ENCODE peak calls at places on chromosome 3, in six cellular contexts. U is body of pancreas, Q is fibroblast of mammary gland, A is A549, B is breast epithelium, C is fibroblast of pulmonary artery. Y is an unnamed sample.

GRCh38 chr3:169662215-169663070 is 1.1 kb downstream of the MECOM start:
- DNase-seq in U (peak), Q (peak), A (peak), B (no peak), C (peak), Y (peak)

GRCh38 chr3:64490180-64490579 is 197.6 kb downstream of the ADAMTS9 start:
- DNase-seq in U (no peak), Q (no peak), A (no peak), B (no peak), C (no peak), Y (no peak)

GRCh38 chr3:72436863-72437592 is 411.2 kb downstream of the SHQ1 start:
- DNase-seq in U (no peak), Q (no peak), A (no peak), B (no peak), C (no peak), Y (no peak)

GRCh38 chr3:119219069-119219468 is 21.6 kb downstream of the B4GALT4 start:
- DNase-seq in U (no peak), Q (no peak), A (no peak), B (no peak), C (peak), Y (no peak)

GRCh38 chr3:52792413-52792812 is 2.2 kb upstream of the ITIH3 start:
- DNase-seq in U (no peak), Q (no peak), A (no peak), B (no peak), C (no peak), Y (no peak)

GRCh38 chr3:109109574-109109973 is 8.4 kb downstream of the MORC1 start:
- DNase-seq in U (no peak), Q (no peak), A (no peak), B (no peak), C (no peak), Y (no peak)

GRCh38 chr3:168850109-168850508 is 754.4 kb upstream of the GOLIM4 start:
- DNase-seq in U (no peak), Q (no peak), A (no peak), B (no peak), C (no peak), Y (no peak)

GRCh38 chr3:42850263-42850662 is 25.4 kb downstream of the CYP8B1 start:
- DNase-seq in U (no peak), Q (no peak), A (no peak), B (no peak), C (no peak), Y (no peak)

GRCh38 chr3:15347104-15347736 is 14.8 kb upstream of the SH3BP5 start:
- DNase-seq in U (no peak), Q (no peak), A (no peak), B (no peak), C (no peak), Y (no peak)

GRCh38 chr3:114504941-114505632 is 211.3 kb downstream of the TIGIT start:
- DNase-seq in U (no peak), Q (peak), A (no peak), B (no peak), C (no peak), Y (no peak)

GRCh38 chr3:5231536-5231935 is 44.0 kb downstream of the EDEM1 start:
- DNase-seq in U (no peak), Q (no peak), A (no peak), B (no peak), C (no peak), Y (no peak)

GRCh38 chr3:42066516-42067181 is 24.5 kb upstream of the TRAK1 start:
- DNase-seq in U (peak), Q (peak), A (no peak), B (no peak), C (peak), Y (no peak)

GRCh38 chr3:3110749-3111361 is 681 bp upstream of the IL5RA start:
- DNase-seq in U (peak), Q (no peak), A (no peak), B (no peak), C (no peak), Y (no peak)

GRCh38 chr3:187765342-187765741 is 20.1 kb upstream of the BCL6 start:
- DNase-seq in U (no peak), Q (peak), A (no peak), B (no peak), C (no peak), Y (no peak)

GRCh38 chr3:168990111-168990510 is 673.4 kb downstream of the MECOM start:
- DNase-seq in U (no peak), Q (no peak), A (no peak), B (no peak), C (peak), Y (no peak)

GRCh38 chr3:101189786-101190185 is 130.6 kb downstream of the IMPG2 start:
- DNase-seq in U (no peak), Q (peak), A (peak), B (no peak), C (peak), Y (no peak)

GRCh38 chr3:11335056-11335608 is 62.9 kb downstream of the ATG7 start:
- DNase-seq in U (no peak), Q (peak), A (peak), B (no peak), C (peak), Y (peak)

GRCh38 chr3:124407260-124407659 is 323.0 kb upstream of the UMPS start:
- DNase-seq in U (no peak), Q (no peak), A (no peak), B (no peak), C (no peak), Y (no peak)

GRCh38 chr3:153166206-153166605 is 4.2 kb downstream of the RAP2B start:
- DNase-seq in U (no peak), Q (no peak), A (no peak), B (no peak), C (peak), Y (no peak)

GRCh38 chr3:133463441-133463860 is 63.6 kb downstream of the BFSP2 start:
- DNase-seq in U (no peak), Q (no peak), A (no peak), B (no peak), C (no peak), Y (no peak)

GRCh38 chr3:69948246-69948862 is 51.2 kb upstream of the SAMMSON start:
- DNase-seq in U (no peak), Q (peak), A (peak), B (no peak), C (peak), Y (peak)

GRCh38 chr3:10232138-10232537 is 16.1 kb upstream of the TATDN2 start:
- DNase-seq in U (no peak), Q (no peak), A (no peak), B (no peak), C (no peak), Y (no peak)

GRCh38 chr3:194801378-194802124 is 115.9 kb downstream of the FAM43A start:
- DNase-seq in U (no peak), Q (no peak), A (no peak), B (no peak), C (no peak), Y (no peak)

GRCh38 chr3:64161481-64161952 is 63.7 kb downstream of the PRICKLE2 start:
- DNase-seq in U (no peak), Q (no peak), A (no peak), B (no peak), C (no peak), Y (peak)

GRCh38 chr3:158160958-158161357 is 51.1 kb downstream of the RSRC1 start:
- DNase-seq in U (no peak), Q (peak), A (peak), B (no peak), C (peak), Y (no peak)

GRCh38 chr3:18444597-18445420 is 19.7 kb upstream of the SATB1 start:
- DNase-seq in U (peak), Q (peak), A (peak), B (peak), C (peak), Y (no peak)

GRCh38 chr3:194283218-194284006 is 67.7 kb downstream of the CPN2 start:
- DNase-seq in U (no peak), Q (peak), A (no peak), B (peak), C (no peak), Y (no peak)

GRCh38 chr3:114597012-114597411 is 303.2 kb downstream of the TIGIT start:
- DNase-seq in U (no peak), Q (peak), A (no peak), B (no peak), C (peak), Y (no peak)

GRCh38 chr3:37862219-37862711 is 585 bp downstream of the CTDSPL start:
- DNase-seq in U (peak), Q (peak), A (peak), B (peak), C (peak), Y (no peak)

GRCh38 chr3:18494251-18494650 is 69.1 kb upstream of the SATB1 start:
- DNase-seq in U (no peak), Q (no peak), A (no peak), B (no peak), C (no peak), Y (no peak)

DNA sequence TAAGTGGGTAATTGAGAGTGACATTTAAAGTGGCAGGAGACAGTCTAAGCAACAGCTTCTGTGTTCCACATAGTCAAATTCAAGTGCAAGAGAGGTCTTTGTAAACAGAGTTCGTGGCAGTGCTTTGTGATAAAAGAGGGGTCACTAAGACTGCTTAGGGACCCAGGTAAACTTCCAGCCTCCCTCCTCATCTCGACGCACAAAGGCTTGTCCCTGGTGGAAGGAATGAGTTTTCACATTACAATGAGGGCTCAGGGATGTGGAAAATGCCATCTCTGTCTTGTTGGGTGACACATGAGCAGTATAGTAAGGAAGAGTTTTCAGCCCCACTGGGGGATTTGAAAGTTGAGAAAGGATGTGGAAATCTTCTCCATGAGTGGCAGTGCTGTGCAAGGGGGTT is 7.3 kb downstream of the GMNC start:
- DNase-seq in U (no peak), Q (no peak), A (no peak), B (no peak), C (no peak), Y (no peak)
- TF ChIP-seq CTCF in U (no peak), Q (peak), A (no peak), B (no peak), C (no peak), Y (no peak)

DNA sequence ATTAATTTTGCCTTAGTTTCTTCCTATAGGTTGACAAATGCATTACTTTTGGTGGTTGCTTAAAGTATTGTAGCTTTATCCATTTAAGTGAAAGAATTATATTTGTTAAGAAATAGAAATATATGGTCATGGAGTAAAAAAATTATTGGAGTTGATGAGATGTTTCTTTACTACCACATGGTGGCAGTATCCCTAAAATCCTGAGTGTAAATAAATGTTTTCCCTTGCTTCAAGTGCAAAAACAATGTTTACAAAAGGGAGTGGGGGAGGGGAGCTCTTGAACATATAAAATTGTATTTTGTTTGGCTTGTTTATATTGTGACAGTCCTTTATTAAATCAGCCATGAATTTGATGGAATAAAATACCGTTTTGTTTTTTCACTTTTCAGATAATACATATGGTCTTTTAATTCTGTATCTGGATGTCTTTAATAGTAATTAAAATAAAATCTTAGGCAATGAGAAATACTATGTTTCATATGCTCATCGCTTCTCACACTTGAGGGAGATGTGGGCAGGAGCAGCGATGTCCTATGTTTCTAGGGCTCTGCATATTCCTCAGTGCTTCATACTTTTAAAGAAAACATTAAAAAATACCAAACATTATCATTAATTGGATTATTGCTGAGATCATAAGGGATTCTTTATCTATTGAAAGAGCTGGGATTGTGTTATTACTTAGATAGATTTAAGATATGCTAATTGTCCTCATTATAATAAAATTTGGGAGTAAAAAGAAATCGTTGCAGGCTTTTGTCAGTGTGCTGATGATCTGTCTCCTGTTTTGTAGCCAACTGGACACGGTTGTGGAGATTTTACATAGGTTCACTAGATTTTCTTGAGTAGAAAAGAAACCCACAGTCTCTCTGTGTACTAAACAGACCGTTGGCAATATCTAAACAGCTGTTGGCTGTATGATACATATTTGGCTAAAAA is 349.7 kb downstream of the TUSC7 start:
- DNase-seq in U (no peak), Q (peak), A (peak), B (no peak), C (peak), Y (peak)
- TF ChIP-seq CTCF in U (peak), Q (peak), A (peak), B (no peak), C (peak), Y (peak)

GRCh38 chr3:130380398-130380797 is 34.9 kb downstream of the COL6A5 start:
- DNase-seq in U (no peak), Q (no peak), A (no peak), B (no peak), C (no peak), Y (no peak)
- TF ChIP-seq CTCF in U (no peak), Q (no peak), A (no peak), B (no peak), C (no peak), Y (no peak)

GRCh38 chr3:45995370-45996192 is at the start of gene FYCO1:
- DNase-seq in U (peak), Q (peak), A (peak), B (peak), C (peak), Y (peak)
- TF ChIP-seq CTCF in U (no peak), Q (no peak), A (no peak), B (no peak), C (no peak), Y (no peak)

GRCh38 chr3:45946307-45946706 is 3.0 kb downstream of the CXCR6 start:
- DNase-seq in U (no peak), Q (no peak), A (no peak), B (no peak), C (no peak), Y (no peak)
- TF ChIP-seq CTCF in U (no peak), Q (no peak), A (no peak), B (no peak), C (no peak), Y (no peak)